ENCODE peak calls at places on chromosomes 4 and X, in five cellular contexts. R is SW480; I is NCI-H1694; Y is activated T-cell treated with anti-CD3 and anti-CD28 coated beads, Interleukin-2, amount 50 U/mL, for 72 hours; Q is activated CD4-positive, alpha-beta T cell treated with anti-CD3 and anti-CD28 coated beads for 4 hours. N is an unnamed sample.

GRCh38 chr4:6369924-6370645 is 100.4 kb downstream of the WFS1 start:
- DNase-seq in R (no peak), I (no peak), Y (no peak), Q (no peak), N (no peak)

GRCh38 chr4:1842993-1843448 is 12.9 kb downstream of the LETM1 start:
- DNase-seq in R (no peak), I (no peak), Y (no peak), Q (no peak), N (no peak)

GRCh38 chr4:143336828-143337599 is at the start of gene GAB1:
- DNase-seq in R (peak; percentile 37), I (no peak), Y (peak; percentile 65), Q (no peak), N (peak; percentile 91)

GRCh38 chrX:96985046-96985445 is 101.3 kb downstream of the RPA4 start:
- DNase-seq in R (no peak), I (no peak), Y (no peak), Q (no peak), N (peak; percentile 36)

GRCh38 chr4:113832795-113833194 is 71.3 kb upstream of the CAMK2D start:
- DNase-seq in R (no peak), I (no peak), Y (no peak), Q (no peak), N (no peak)

GRCh38 chr4:127783026-127783769 is 1.1 kb downstream of the HSPA4L start:
- DNase-seq in R (peak; percentile 80), I (no peak), Y (no peak), Q (peak; percentile 0), N (no peak)

GRCh38 chr4:73593631-73594241 is 26.5 kb downstream of the RASSF6 start:
- DNase-seq in R (no peak), I (peak; percentile 46), Y (no peak), Q (no peak), N (peak; percentile 33)

GRCh38 chr4:26176621-26177121 is 144.1 kb upstream of the RBPJ start:
- DNase-seq in R (no peak), I (no peak), Y (no peak), Q (no peak), N (no peak)

GRCh38 chrX:11381464-11381863 is 88.3 kb downstream of the AMELX start:
- DNase-seq in R (peak; percentile 41), I (peak; percentile 6), Y (peak; percentile 2), Q (peak; percentile 3), N (peak; percentile 65)

GRCh38 chr4:16264798-16265197 is 38.5 kb upstream of the TAPT1 start:
- DNase-seq in R (peak; percentile 44), I (peak; percentile 29), Y (no peak), Q (peak; percentile 11), N (peak; percentile 35)

GRCh38 chrX:154411322-154411980 is at the start of gene TAFAZZIN:
- DNase-seq in R (peak; percentile 62), I (peak; percentile 20), Y (peak; percentile 83), Q (peak; percentile 66), N (peak; percentile 85)

GRCh38 chrX:29580560-29580959 is 634.8 kb upstream of the MAGEB2 start:
- DNase-seq in R (no peak), I (no peak), Y (no peak), Q (no peak), N (no peak)

GRCh38 chrX:3145716-3146115 is 104.4 kb downstream of the ARSF start:
- DNase-seq in R (no peak), I (no peak), Y (no peak), Q (no peak), N (no peak)

GRCh38 chrX:16711219-16712115 is 1.0 kb downstream of the CTPS2 start:
- DNase-seq in R (peak; percentile 25), I (no peak), Y (peak; percentile 4), Q (no peak), N (peak; percentile 7)

GRCh38 chr4:183312841-183313240 is 7.2 kb downstream of the CLDN22 start:
- DNase-seq in R (no peak), I (no peak), Y (no peak), Q (no peak), N (no peak)

GRCh38 chr4:2040391-2041233 is 18.5 kb upstream of the NAT8L start:
- DNase-seq in R (no peak), I (no peak), Y (no peak), Q (no peak), N (no peak)

GRCh38 chrX:118496763-118497079 is 1.1 kb downstream of the DOCK11 start:
- DNase-seq in R (peak; percentile 18), I (peak; percentile 6), Y (no peak), Q (no peak), N (peak; percentile 33)

GRCh38 chr4:54231419-54232150 is 2.5 kb downstream of the PDGFRA start:
- DNase-seq in R (no peak), I (no peak), Y (no peak), Q (no peak), N (no peak)

GRCh38 chrX:78687586-78687985 is 28.5 kb upstream of the RTL3 start:
- DNase-seq in R (no peak), I (no peak), Y (no peak), Q (no peak), N (no peak)